ENCODE peak calls at places on chromosome 19, in nine cellular contexts. One of them, this sample, is unnamed.

GRCh38 chr19:12782424-12783225 is 7.3 kb upstream of the HOOK2 start:
- DNase-seq in NCI-H774: peak
- DNase-seq in GM06990: peak
- DNase-seq in T1000: peak
- DNase-seq in activated naive CD4-positive, alpha-beta T cell: peak
- DNase-seq in tibial nerve: peak
- DNase-seq in mucosa of gallbladder: peak
- DNase-seq in sciatic nerve: peak
- DNase-seq in activated CD4-positive, alpha-beta T cell treated with anti-CD3 and anti-CD28 coated beads, Interleukin-2, amount 50 U/mL, for 48 hours: peak
- DNase-seq in this sample: peak

GRCh38 chr19:18995804-18996241 is 37.5 kb downstream of the SUGP2 start:
- DNase-seq in NCI-H774: peak
- DNase-seq in GM06990: no peak
- DNase-seq in T1000: no peak
- DNase-seq in activated naive CD4-positive, alpha-beta T cell: no peak
- DNase-seq in tibial nerve: no peak
- DNase-seq in mucosa of gallbladder: peak
- DNase-seq in sciatic nerve: no peak
- DNase-seq in activated CD4-positive, alpha-beta T cell treated with anti-CD3 and anti-CD28 coated beads, Interleukin-2, amount 50 U/mL, for 48 hours: peak
- DNase-seq in this sample: no peak

GRCh38 chr19:2099054-2099501 is 2.4 kb downstream of the IZUMO4 start:
- DNase-seq in NCI-H774: no peak
- DNase-seq in GM06990: no peak
- DNase-seq in T1000: no peak
- DNase-seq in activated naive CD4-positive, alpha-beta T cell: no peak
- DNase-seq in tibial nerve: no peak
- DNase-seq in mucosa of gallbladder: no peak
- DNase-seq in sciatic nerve: no peak
- DNase-seq in activated CD4-positive, alpha-beta T cell treated with anti-CD3 and anti-CD28 coated beads, Interleukin-2, amount 50 U/mL, for 48 hours: no peak
- DNase-seq in this sample: no peak

GRCh38 chr19:5170329-5170745 is 170.3 kb downstream of the PTPRS start:
- DNase-seq in NCI-H774: no peak
- DNase-seq in GM06990: peak
- DNase-seq in T1000: no peak
- DNase-seq in activated naive CD4-positive, alpha-beta T cell: peak
- DNase-seq in tibial nerve: no peak
- DNase-seq in mucosa of gallbladder: no peak
- DNase-seq in sciatic nerve: no peak
- DNase-seq in activated CD4-positive, alpha-beta T cell treated with anti-CD3 and anti-CD28 coated beads, Interleukin-2, amount 50 U/mL, for 48 hours: peak
- DNase-seq in this sample: no peak

GRCh38 chr19:19744641-19745040 is 11.7 kb upstream of the ZNF14 start:
- DNase-seq in NCI-H774: no peak
- DNase-seq in GM06990: no peak
- DNase-seq in T1000: no peak
- DNase-seq in activated naive CD4-positive, alpha-beta T cell: no peak
- DNase-seq in tibial nerve: no peak
- DNase-seq in mucosa of gallbladder: no peak
- DNase-seq in sciatic nerve: no peak
- DNase-seq in activated CD4-positive, alpha-beta T cell treated with anti-CD3 and anti-CD28 coated beads, Interleukin-2, amount 50 U/mL, for 48 hours: no peak
- DNase-seq in this sample: no peak

GRCh38 chr19:40088299-40089047 is 2.3 kb downstream of the ZNF780A start:
- DNase-seq in NCI-H774: no peak
- DNase-seq in GM06990: no peak
- DNase-seq in T1000: no peak
- DNase-seq in activated naive CD4-positive, alpha-beta T cell: no peak
- DNase-seq in tibial nerve: no peak
- DNase-seq in mucosa of gallbladder: no peak
- DNase-seq in sciatic nerve: no peak
- DNase-seq in activated CD4-positive, alpha-beta T cell treated with anti-CD3 and anti-CD28 coated beads, Interleukin-2, amount 50 U/mL, for 48 hours: no peak
- DNase-seq in this sample: no peak

GRCh38 chr19:7013678-7014077 is 7.6 kb downstream of the MBD3L2B start:
- DNase-seq in NCI-H774: no peak
- DNase-seq in GM06990: no peak
- DNase-seq in T1000: no peak
- DNase-seq in activated naive CD4-positive, alpha-beta T cell: no peak
- DNase-seq in tibial nerve: no peak
- DNase-seq in mucosa of gallbladder: no peak
- DNase-seq in sciatic nerve: no peak
- DNase-seq in activated CD4-positive, alpha-beta T cell treated with anti-CD3 and anti-CD28 coated beads, Interleukin-2, amount 50 U/mL, for 48 hours: no peak
- DNase-seq in this sample: no peak

GRCh38 chr19:7529610-7530490 is 5.7 kb upstream of the PNPLA6 start:
- DNase-seq in NCI-H774: no peak
- DNase-seq in GM06990: no peak
- DNase-seq in T1000: no peak
- DNase-seq in activated naive CD4-positive, alpha-beta T cell: no peak
- DNase-seq in tibial nerve: no peak
- DNase-seq in mucosa of gallbladder: no peak
- DNase-seq in sciatic nerve: no peak
- DNase-seq in activated CD4-positive, alpha-beta T cell treated with anti-CD3 and anti-CD28 coated beads, Interleukin-2, amount 50 U/mL, for 48 hours: no peak
- DNase-seq in this sample: peak

GRCh38 chr19:38660724-38661123 is 13.3 kb downstream of the ACTN4 start:
- DNase-seq in NCI-H774: no peak
- DNase-seq in GM06990: no peak
- DNase-seq in T1000: no peak
- DNase-seq in activated naive CD4-positive, alpha-beta T cell: no peak
- DNase-seq in tibial nerve: no peak
- DNase-seq in mucosa of gallbladder: no peak
- DNase-seq in sciatic nerve: no peak
- DNase-seq in activated CD4-positive, alpha-beta T cell treated with anti-CD3 and anti-CD28 coated beads, Interleukin-2, amount 50 U/mL, for 48 hours: no peak
- DNase-seq in this sample: no peak

GRCh38 chr19:23070353-23070781 is 46.5 kb upstream of the ZNF730 start:
- DNase-seq in NCI-H774: no peak
- DNase-seq in GM06990: no peak
- DNase-seq in T1000: no peak
- DNase-seq in activated naive CD4-positive, alpha-beta T cell: no peak
- DNase-seq in tibial nerve: no peak
- DNase-seq in mucosa of gallbladder: peak
- DNase-seq in sciatic nerve: peak
- DNase-seq in activated CD4-positive, alpha-beta T cell treated with anti-CD3 and anti-CD28 coated beads, Interleukin-2, amount 50 U/mL, for 48 hours: peak
- DNase-seq in this sample: no peak

GRCh38 chr19:16376649-16377048 is 52.0 kb downstream of the KLF2 start:
- DNase-seq in NCI-H774: no peak
- DNase-seq in GM06990: no peak
- DNase-seq in T1000: no peak
- DNase-seq in activated naive CD4-positive, alpha-beta T cell: peak
- DNase-seq in tibial nerve: no peak
- DNase-seq in mucosa of gallbladder: no peak
- DNase-seq in sciatic nerve: no peak
- DNase-seq in activated CD4-positive, alpha-beta T cell treated with anti-CD3 and anti-CD28 coated beads, Interleukin-2, amount 50 U/mL, for 48 hours: no peak
- DNase-seq in this sample: no peak

GRCh38 chr19:37770985-37771384 is 8.4 kb downstream of the ZNF573 start:
- DNase-seq in NCI-H774: no peak
- DNase-seq in GM06990: no peak
- DNase-seq in T1000: no peak
- DNase-seq in activated naive CD4-positive, alpha-beta T cell: no peak
- DNase-seq in tibial nerve: no peak
- DNase-seq in mucosa of gallbladder: no peak
- DNase-seq in sciatic nerve: no peak
- DNase-seq in activated CD4-positive, alpha-beta T cell treated with anti-CD3 and anti-CD28 coated beads, Interleukin-2, amount 50 U/mL, for 48 hours: no peak
- DNase-seq in this sample: no peak

GRCh38 chr19:36215276-36216171 is 618 bp downstream of the ZNF146 start:
- DNase-seq in NCI-H774: no peak
- DNase-seq in GM06990: no peak
- DNase-seq in T1000: no peak
- DNase-seq in activated naive CD4-positive, alpha-beta T cell: no peak
- DNase-seq in tibial nerve: no peak
- DNase-seq in mucosa of gallbladder: no peak
- DNase-seq in sciatic nerve: no peak
- DNase-seq in activated CD4-positive, alpha-beta T cell treated with anti-CD3 and anti-CD28 coated beads, Interleukin-2, amount 50 U/mL, for 48 hours: peak
- DNase-seq in this sample: no peak

GRCh38 chr19:15551183-15552004 is 43.1 kb downstream of the CYP4F22 start:
- DNase-seq in NCI-H774: peak
- DNase-seq in GM06990: peak
- DNase-seq in T1000: no peak
- DNase-seq in activated naive CD4-positive, alpha-beta T cell: peak
- DNase-seq in tibial nerve: no peak
- DNase-seq in mucosa of gallbladder: peak
- DNase-seq in sciatic nerve: no peak
- DNase-seq in activated CD4-positive, alpha-beta T cell treated with anti-CD3 and anti-CD28 coated beads, Interleukin-2, amount 50 U/mL, for 48 hours: peak
- DNase-seq in this sample: no peak

GRCh38 chr19:32404213-32404938 is 1.2 kb upstream of the DPY19L3 start:
- DNase-seq in NCI-H774: no peak
- DNase-seq in GM06990: no peak
- DNase-seq in T1000: no peak
- DNase-seq in activated naive CD4-positive, alpha-beta T cell: no peak
- DNase-seq in tibial nerve: no peak
- DNase-seq in mucosa of gallbladder: no peak
- DNase-seq in sciatic nerve: no peak
- DNase-seq in activated CD4-positive, alpha-beta T cell treated with anti-CD3 and anti-CD28 coated beads, Interleukin-2, amount 50 U/mL, for 48 hours: peak
- DNase-seq in this sample: no peak

GRCh38 chr19:38425222-38425809 is 703 bp downstream of the RASGRP4 start:
- DNase-seq in NCI-H774: no peak
- DNase-seq in GM06990: no peak
- DNase-seq in T1000: no peak
- DNase-seq in activated naive CD4-positive, alpha-beta T cell: no peak
- DNase-seq in tibial nerve: no peak
- DNase-seq in mucosa of gallbladder: no peak
- DNase-seq in sciatic nerve: no peak
- DNase-seq in activated CD4-positive, alpha-beta T cell treated with anti-CD3 and anti-CD28 coated beads, Interleukin-2, amount 50 U/mL, for 48 hours: no peak
- DNase-seq in this sample: no peak

GRCh38 chr19:2207991-2208860 is 27.9 kb downstream of the PLEKHJ1 start:
- DNase-seq in NCI-H774: no peak
- DNase-seq in GM06990: no peak
- DNase-seq in T1000: peak
- DNase-seq in activated naive CD4-positive, alpha-beta T cell: no peak
- DNase-seq in tibial nerve: peak
- DNase-seq in mucosa of gallbladder: peak
- DNase-seq in sciatic nerve: peak
- DNase-seq in activated CD4-positive, alpha-beta T cell treated with anti-CD3 and anti-CD28 coated beads, Interleukin-2, amount 50 U/mL, for 48 hours: no peak
- DNase-seq in this sample: peak

GRCh38 chr19:56839665-56840451 is 668 bp downstream of the PEG3 start:
- DNase-seq in NCI-H774: no peak
- DNase-seq in GM06990: no peak
- DNase-seq in T1000: peak
- DNase-seq in activated naive CD4-positive, alpha-beta T cell: no peak
- DNase-seq in tibial nerve: peak
- DNase-seq in mucosa of gallbladder: peak
- DNase-seq in sciatic nerve: peak
- DNase-seq in activated CD4-positive, alpha-beta T cell treated with anti-CD3 and anti-CD28 coated beads, Interleukin-2, amount 50 U/mL, for 48 hours: no peak
- DNase-seq in this sample: peak

GRCh38 chr19:13846533-13847032 is 30.4 kb upstream of the NANOS3 start:
- DNase-seq in NCI-H774: peak
- DNase-seq in GM06990: peak
- DNase-seq in T1000: peak
- DNase-seq in activated naive CD4-positive, alpha-beta T cell: peak
- DNase-seq in tibial nerve: peak
- DNase-seq in mucosa of gallbladder: peak
- DNase-seq in sciatic nerve: peak
- DNase-seq in activated CD4-positive, alpha-beta T cell treated with anti-CD3 and anti-CD28 coated beads, Interleukin-2, amount 50 U/mL, for 48 hours: peak
- DNase-seq in this sample: peak

GRCh38 chr19:51687791-51688664 is 5.1 kb upstream of the SPACA6 start:
- DNase-seq in NCI-H774: peak
- DNase-seq in GM06990: no peak
- DNase-seq in T1000: peak
- DNase-seq in activated naive CD4-positive, alpha-beta T cell: no peak
- DNase-seq in tibial nerve: peak
- DNase-seq in mucosa of gallbladder: peak
- DNase-seq in sciatic nerve: peak
- DNase-seq in activated CD4-positive, alpha-beta T cell treated with anti-CD3 and anti-CD28 coated beads, Interleukin-2, amount 50 U/mL, for 48 hours: no peak
- DNase-seq in this sample: peak

GRCh38 chr19:58338825-58339558 is 12.2 kb downstream of the ZSCAN22 start:
- DNase-seq in NCI-H774: no peak
- DNase-seq in GM06990: no peak
- DNase-seq in T1000: no peak
- DNase-seq in activated naive CD4-positive, alpha-beta T cell: no peak
- DNase-seq in tibial nerve: no peak
- DNase-seq in mucosa of gallbladder: no peak
- DNase-seq in sciatic nerve: no peak
- DNase-seq in activated CD4-positive, alpha-beta T cell treated with anti-CD3 and anti-CD28 coated beads, Interleukin-2, amount 50 U/mL, for 48 hours: no peak
- DNase-seq in this sample: no peak

GRCh38 chr19:29662604-29663404 is 2.5 kb upstream of the PLEKHF1 start:
- DNase-seq in NCI-H774: no peak
- DNase-seq in GM06990: no peak
- DNase-seq in T1000: peak
- DNase-seq in activated naive CD4-positive, alpha-beta T cell: no peak
- DNase-seq in tibial nerve: peak
- DNase-seq in mucosa of gallbladder: peak
- DNase-seq in sciatic nerve: peak
- DNase-seq in activated CD4-positive, alpha-beta T cell treated with anti-CD3 and anti-CD28 coated beads, Interleukin-2, amount 50 U/mL, for 48 hours: no peak
- DNase-seq in this sample: peak

GRCh38 chr19:16191216-16191908 is 6.2 kb downstream of the FAM32A start:
- DNase-seq in NCI-H774: no peak
- DNase-seq in GM06990: no peak
- DNase-seq in T1000: no peak
- DNase-seq in activated naive CD4-positive, alpha-beta T cell: no peak
- DNase-seq in tibial nerve: no peak
- DNase-seq in mucosa of gallbladder: no peak
- DNase-seq in sciatic nerve: no peak
- DNase-seq in activated CD4-positive, alpha-beta T cell treated with anti-CD3 and anti-CD28 coated beads, Interleukin-2, amount 50 U/mL, for 48 hours: no peak
- DNase-seq in this sample: no peak

GRCh38 chr19:29574518-29574917 is 31.6 kb upstream of the POP4 start:
- DNase-seq in NCI-H774: no peak
- DNase-seq in GM06990: no peak
- DNase-seq in T1000: no peak
- DNase-seq in activated naive CD4-positive, alpha-beta T cell: no peak
- DNase-seq in tibial nerve: no peak
- DNase-seq in mucosa of gallbladder: no peak
- DNase-seq in sciatic nerve: no peak
- DNase-seq in activated CD4-positive, alpha-beta T cell treated with anti-CD3 and anti-CD28 coated beads, Interleukin-2, amount 50 U/mL, for 48 hours: no peak
- DNase-seq in this sample: peak

GRCh38 chr19:44587863-44588752 is 25.3 kb upstream of the IGSF23 start:
- DNase-seq in NCI-H774: no peak
- DNase-seq in GM06990: no peak
- DNase-seq in T1000: peak
- DNase-seq in activated naive CD4-positive, alpha-beta T cell: no peak
- DNase-seq in tibial nerve: no peak
- DNase-seq in mucosa of gallbladder: no peak
- DNase-seq in sciatic nerve: no peak
- DNase-seq in activated CD4-positive, alpha-beta T cell treated with anti-CD3 and anti-CD28 coated beads, Interleukin-2, amount 50 U/mL, for 48 hours: peak
- DNase-seq in this sample: no peak

GRCh38 chr19:24101459-24102122 is 14.6 kb downstream of the ZNF254 start:
- DNase-seq in NCI-H774: no peak
- DNase-seq in GM06990: no peak
- DNase-seq in T1000: no peak
- DNase-seq in activated naive CD4-positive, alpha-beta T cell: no peak
- DNase-seq in tibial nerve: no peak
- DNase-seq in mucosa of gallbladder: no peak
- DNase-seq in sciatic nerve: no peak
- DNase-seq in activated CD4-positive, alpha-beta T cell treated with anti-CD3 and anti-CD28 coated beads, Interleukin-2, amount 50 U/mL, for 48 hours: no peak
- DNase-seq in this sample: no peak

GRCh38 chr19:16001481-16002312 is 52.9 kb downstream of the OR10H4 start:
- DNase-seq in NCI-H774: no peak
- DNase-seq in GM06990: peak
- DNase-seq in T1000: no peak
- DNase-seq in activated naive CD4-positive, alpha-beta T cell: no peak
- DNase-seq in tibial nerve: peak
- DNase-seq in mucosa of gallbladder: peak
- DNase-seq in sciatic nerve: no peak
- DNase-seq in activated CD4-positive, alpha-beta T cell treated with anti-CD3 and anti-CD28 coated beads, Interleukin-2, amount 50 U/mL, for 48 hours: peak
- DNase-seq in this sample: no peak

GRCh38 chr19:55485439-55486011 is 537 bp downstream of the NAT14 start:
- DNase-seq in NCI-H774: no peak
- DNase-seq in GM06990: no peak
- DNase-seq in T1000: no peak
- DNase-seq in activated naive CD4-positive, alpha-beta T cell: no peak
- DNase-seq in tibial nerve: no peak
- DNase-seq in mucosa of gallbladder: no peak
- DNase-seq in sciatic nerve: no peak
- DNase-seq in activated CD4-positive, alpha-beta T cell treated with anti-CD3 and anti-CD28 coated beads, Interleukin-2, amount 50 U/mL, for 48 hours: no peak
- DNase-seq in this sample: no peak

GRCh38 chr19:15426485-15427349 is 7.9 kb upstream of the AKAP8L start:
- DNase-seq in NCI-H774: no peak
- DNase-seq in GM06990: no peak
- DNase-seq in T1000: no peak
- DNase-seq in activated naive CD4-positive, alpha-beta T cell: no peak
- DNase-seq in tibial nerve: no peak
- DNase-seq in mucosa of gallbladder: no peak
- DNase-seq in sciatic nerve: no peak
- DNase-seq in activated CD4-positive, alpha-beta T cell treated with anti-CD3 and anti-CD28 coated beads, Interleukin-2, amount 50 U/mL, for 48 hours: no peak
- DNase-seq in this sample: no peak

This sample was measured in lower leg skin.